ENCODE peak calls at places on chromosomes 1 and 21, in five cellular contexts. T is HL-60, B is tibial nerve, V is dorsolateral prefrontal cortex, Q is breast epithelium. R is an unnamed sample.

GRCh38 chr1:223556414-223557124 is 108.9 kb downstream of the CAPN8 start:
- DNase-seq in B (no peak), V (no peak), Q (no peak), T (peak; percentile 61), R (no peak)

GRCh38 chr1:198072177-198072576 is 84.6 kb upstream of the NEK7 start:
- DNase-seq in T (no peak), B (no peak), Q (no peak), V (no peak), R (no peak)

GRCh38 chr1:37306461-37306860 is 167.9 kb upstream of the ZC3H12A start:
- DNase-seq in Q (peak; percentile 53), T (peak; percentile 7), V (no peak), B (no peak), R (no peak)

GRCh38 chr1:62377043-62377562 is 57.9 kb upstream of the KANK4 start:
- DNase-seq in T (no peak), B (no peak), Q (no peak), V (no peak), R (no peak)

GRCh38 chr21:30463713-30464112 is 16.5 kb downstream of the KRTAP19-1 start:
- DNase-seq in T (no peak), V (no peak), Q (no peak), B (no peak), R (no peak)

GRCh38 chr21:21547368-21547953 is 549.3 kb downstream of the NCAM2 start:
- DNase-seq in V (no peak), B (no peak), Q (no peak), T (no peak), R (no peak)

GRCh38 chr1:2939041-2939552 is 82.2 kb upstream of the ACTRT2 start:
- DNase-seq in B (no peak), V (no peak), T (no peak), Q (no peak), R (no peak)

GRCh38 chr21:42199488-42200463 is 19.2 kb upstream of the ABCG1 start:
- DNase-seq in V (peak; percentile 8), Q (no peak), B (no peak), T (peak; percentile 68), R (no peak)

GRCh38 chr1:235035928-235036327 is 92.7 kb downstream of the TOMM20 start:
- DNase-seq in B (no peak), Q (no peak), V (no peak), T (no peak), R (no peak)

GRCh38 chr1:55812281-55812680 is 597.1 kb upstream of the USP24 start:
- DNase-seq in V (no peak), B (peak; percentile 41), T (no peak), Q (no peak), R (no peak)

GRCh38 chr1:70044832-70045231 is 160.5 kb downstream of the LRRC40 start:
- DNase-seq in Q (no peak), V (no peak), B (no peak), T (no peak), R (no peak)

GRCh38 chr1:54738244-54738643 is 22.6 kb downstream of the TTC4 start:
- DNase-seq in Q (no peak), B (no peak), V (no peak), T (no peak), R (peak; percentile 16)

GRCh38 chr1:174160109-174160473 is 771 bp downstream of the RABGAP1L start:
- DNase-seq in Q (no peak), T (peak; percentile 33), V (peak; percentile 13), B (peak; percentile 35), R (no peak)

GRCh38 chr1:51636765-51637522 is 20.1 kb downstream of the OSBPL9 start:
- DNase-seq in T (no peak), Q (peak; percentile 51), V (no peak), B (peak; percentile 49), R (peak; percentile 47)

GRCh38 chr1:26045712-26046312 is at the start of gene SLC30A2:
- DNase-seq in V (no peak), T (no peak), B (no peak), Q (no peak), R (no peak)

GRCh38 chr1:27391511-27392095 is 819 bp upstream of the GPR3 start:
- DNase-seq in T (no peak), Q (no peak), V (peak; percentile 73), B (peak; percentile 33), R (peak; percentile 30)

GRCh38 chr1:243855616-243856318 is 5.7 kb upstream of the AKT3 start:
- DNase-seq in V (no peak), Q (no peak), T (no peak), B (no peak), R (no peak)

GRCh38 chr1:56444960-56445646 is 134.3 kb downstream of the PLPP3 start:
- DNase-seq in Q (no peak), T (no peak), V (no peak), B (no peak), R (no peak)

GRCh38 chr1:147169171-147169570 is 3.1 kb downstream of the PRKAB2 start:
- DNase-seq in T (no peak), B (no peak), Q (no peak), V (no peak), R (no peak)

GRCh38 chr1:236124965-236125364 is 17.4 kb upstream of the GPR137B start:
- DNase-seq in B (no peak), Q (no peak), T (no peak), V (no peak), R (no peak)

GRCh38 chr1:58308206-58308605 is 238.3 kb downstream of the OMA1 start:
- DNase-seq in T (no peak), B (no peak), V (no peak), Q (no peak), R (no peak)

GRCh38 chr1:94551449-94551848 is 9.9 kb upstream of the F3 start:
- DNase-seq in T (no peak), Q (no peak), V (no peak), B (no peak), R (no peak)

GRCh38 chr1:77831976-77832695 is 52.7 kb downstream of the MIGA1 start:
- DNase-seq in T (no peak), Q (no peak), V (no peak), B (peak; percentile 12), R (no peak)

GRCh38 chr1:15592285-15592684 is 7.4 kb upstream of the AGMAT start:
- DNase-seq in Q (no peak), V (no peak), T (no peak), B (no peak), R (no peak)

GRCh38 chr1:15942661-15943514 is 33.0 kb downstream of the ZBTB17 start:
- DNase-seq in Q (no peak), B (no peak), V (no peak), T (no peak), R (no peak)

GRCh38 chr1:55870076-55870475 is 654.9 kb upstream of the USP24 start:
- DNase-seq in V (no peak), B (no peak), Q (no peak), T (no peak), R (no peak)

GRCh38 chr1:85047472-85048295 is 616 bp downstream of the MCOLN3 start:
- DNase-seq in B (no peak), Q (no peak), V (no peak), T (no peak), R (no peak)

GRCh38 chr1:38475624-38476005 is 384.0 kb downstream of the RRAGC start:
- DNase-seq in T (no peak), Q (no peak), V (no peak), B (no peak), R (no peak)

GRCh38 chr1:33641099-33641830 is 168.8 kb downstream of the ZSCAN20 start:
- DNase-seq in Q (no peak), T (no peak), B (no peak), V (no peak), R (no peak)

GRCh38 chr1:43839056-43839455 is 94.5 kb upstream of the ARTN start:
- DNase-seq in B (no peak), T (no peak), V (no peak), Q (no peak), R (no peak)
- H3K27ac ChIP-seq in B (no peak overlapping the region), T (no peak overlapping the region), V (no peak overlapping the region), Q (peak overlapping the region; percentile 21), R (peak overlapping the region; percentile 39)

DNA sequence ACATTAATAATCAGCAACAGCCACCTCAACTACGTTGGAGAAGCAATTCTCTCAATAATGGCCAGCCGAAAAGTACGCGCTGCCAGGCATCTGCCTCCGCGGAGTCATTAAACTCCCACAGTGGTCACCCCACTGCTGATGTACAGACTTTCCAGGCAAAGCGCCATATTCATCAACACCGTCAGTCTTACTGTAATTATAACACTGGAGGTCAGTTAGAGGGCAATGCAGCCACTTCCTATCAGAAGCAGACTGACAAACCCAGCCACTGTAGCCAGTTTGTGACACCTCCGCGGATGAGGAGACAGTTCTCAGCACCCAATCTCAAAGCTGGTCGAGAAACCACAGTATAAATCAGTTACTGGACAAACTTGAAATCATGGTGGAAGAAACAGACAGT is 93.9 kb downstream of the KIF1B start:
- DNase-seq in T (no peak), B (no peak), V (no peak), Q (no peak), R (no peak)
- H3K27ac ChIP-seq in T (no peak overlapping the region), B (no peak overlapping the region), V (peak overlapping the region; percentile 6), Q (no peak overlapping the region), R (no peak overlapping the region)

GRCh38 chr1:39960461-39960958 is 5.6 kb downstream of the MFSD2A start:
- DNase-seq in V (no peak), Q (peak; percentile 52), B (no peak), T (peak; percentile 96), R (no peak)
- H3K27ac ChIP-seq in V (peak overlapping the region; percentile 71), Q (no peak overlapping the region), B (no peak overlapping the region), T (peak overlapping the region; percentile 83), R (no peak overlapping the region)

GRCh38 chr1:109623601-109624161 is 4.0 kb downstream of the AMPD2 start:
- DNase-seq in Q (no peak), T (no peak), B (peak; percentile 4), V (peak; percentile 53), R (no peak)

GRCh38 chr1:109624215-109625010 is 4.8 kb downstream of the AMPD2 start:
- DNase-seq in B (peak; percentile 3), T (peak; percentile 79), Q (no peak), V (no peak), R (no peak)

GRCh38 chr1:109622103-109622892 is 2.7 kb downstream of the AMPD2 start:
- DNase-seq in B (peak; percentile 3), V (no peak), Q (no peak), T (no peak), R (no peak)

GRCh38 chr1:109621402-109622101 is 1.9 kb downstream of the AMPD2 start:
- DNase-seq in B (no peak), T (no peak), V (peak; percentile 70), Q (no peak), R (no peak)

DNA sequence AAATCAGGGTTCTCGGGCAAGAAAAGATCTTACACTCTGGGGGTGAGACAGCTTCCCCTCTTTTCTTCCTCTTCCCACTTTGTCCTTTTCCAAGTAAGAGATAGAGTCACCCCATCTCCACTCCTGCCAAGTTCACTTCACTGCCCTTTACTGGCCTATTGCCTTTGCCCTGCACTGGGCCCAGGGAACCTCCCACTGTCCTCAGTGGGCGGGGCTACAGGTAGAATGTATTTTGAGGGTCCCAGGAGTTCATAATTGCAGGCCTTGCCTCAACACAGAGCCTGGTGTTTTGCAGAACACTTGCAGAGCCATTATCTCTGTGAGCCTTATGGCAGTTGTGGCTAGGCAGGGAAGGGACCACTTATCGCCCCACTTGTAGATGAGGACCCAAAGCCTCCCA is 3.3 kb downstream of the AMPD2 start:
- DNase-seq in V (no peak), T (no peak), Q (no peak), B (no peak), R (no peak)
- H3K27ac ChIP-seq in V (peak overlapping the region; percentile 70), T (peak overlapping the region; percentile 90), Q (no peak overlapping the region), B (no peak overlapping the region), R (peak overlapping the region; percentile 46)